ENCODE peak calls at places on chromosomes 12 and 14, in four cellular contexts. H is progenitor cell of endocrine pancreas; C is foreskin fibroblast; O is naive thymus-derived CD4-positive, alpha-beta T cell. Z is an unnamed sample.

GRCh38 chr12:122204829-122205589 is 1.5 kb downstream of the B3GNT4 start:
- DNase-seq in O (no peak), H (no peak), C (peak), Z (no peak)

GRCh38 chr14:58944226-58944769 is 244.2 kb upstream of the DAAM1 start:
- DNase-seq in H (peak), C (no peak), O (no peak), Z (no peak)

GRCh38 chr12:1848741-1849140 is 28.4 kb downstream of the LRTM2 start:
- DNase-seq in O (no peak), C (no peak), H (no peak), Z (no peak)

GRCh38 chr12:106123551-106123991 is 15.2 kb downstream of the NUAK1 start:
- DNase-seq in C (peak), O (no peak), H (no peak), Z (no peak)

GRCh38 chr14:100115236-100115635 is 44.2 kb downstream of the DEGS2 start:
- DNase-seq in C (no peak), O (no peak), H (no peak), Z (no peak)

GRCh38 chr12:104602901-104603300 is 146.2 kb downstream of the CHST11 start:
- DNase-seq in O (no peak), C (peak), H (no peak), Z (no peak)

GRCh38 chr12:44847888-44848770 is 28.0 kb downstream of the NELL2 start:
- DNase-seq in H (no peak), O (peak), C (no peak), Z (no peak)

GRCh38 chr14:64971890-64972785 is at the start of gene RAB15:
- DNase-seq in C (peak), O (peak), H (peak), Z (no peak)

GRCh38 chr14:59816931-59817330 is 53.6 kb downstream of the RTN1 start:
- DNase-seq in H (no peak), C (no peak), O (no peak), Z (no peak)

GRCh38 chr12:50728841-50729240 is 35.1 kb upstream of the ATF1 start:
- DNase-seq in H (no peak), C (no peak), O (no peak), Z (no peak)

GRCh38 chr12:23221066-23221465 is 596.1 kb downstream of the ETNK1 start:
- DNase-seq in H (no peak), O (no peak), C (no peak), Z (no peak)

GRCh38 chr12:15837141-15837781 is 44.9 kb upstream of the STRAP start:
- DNase-seq in O (no peak), C (peak), H (no peak), Z (no peak)